ENCODE peak calls at places on chromosomes 2 and 18, in five cellular contexts. Q is PC-9; G is Panc1; D is CD8-positive, alpha-beta T cell; C is NB4. R is an unnamed sample.

GRCh38 chr2:10020001-10020400 is 23.3 kb upstream of the KLF11 start:
- DNase-seq in Q (no peak), G (no peak), D (no peak), C (no peak), R (no peak)

GRCh38 chr2:144004742-144005141 is 515.2 kb downstream of the ZEB2 start:
- DNase-seq in Q (no peak), G (no peak), D (no peak), C (no peak), R (no peak)

GRCh38 chr18:26442139-26442538 is 106.2 kb downstream of the KCTD1 start:
- DNase-seq in Q (no peak), G (no peak), D (no peak), C (no peak), R (no peak)

GRCh38 chr2:9757430-9758287 is 85.6 kb upstream of the TAF1B start:
- DNase-seq in Q (no peak), G (no peak), D (no peak), C (no peak), R (no peak)

GRCh38 chr2:185979546-185980071 is 241.0 kb downstream of the FSIP2 start:
- DNase-seq in Q (peak), G (no peak), D (no peak), C (no peak), R (peak)

GRCh38 chr18:79657342-79657996 is 22.1 kb upstream of the CTDP1 start:
- DNase-seq in Q (no peak), G (no peak), D (no peak), C (no peak), R (no peak)

GRCh38 chr2:68824831-68825230 is 46.4 kb downstream of the BMP10 start:
- DNase-seq in Q (no peak), G (no peak), D (no peak), C (no peak), R (no peak)

GRCh38 chr2:220959391-220959802 is 612.7 kb downstream of the EPHA4 start:
- DNase-seq in Q (no peak), G (no peak), D (no peak), C (no peak), R (no peak)

GRCh38 chr2:174722942-174723598 is 41.2 kb downstream of the CHRNA1 start:
- DNase-seq in Q (no peak), G (no peak), D (no peak), C (peak), R (no peak)

GRCh38 chr2:226813148-226813701 is 13.6 kb upstream of the IRS1 start:
- DNase-seq in Q (no peak), G (no peak), D (no peak), C (no peak), R (no peak)
- TF ChIP-seq CTCF in Q (peak), G (peak), D (no peak), C (no peak), R (no peak)

DNA sequence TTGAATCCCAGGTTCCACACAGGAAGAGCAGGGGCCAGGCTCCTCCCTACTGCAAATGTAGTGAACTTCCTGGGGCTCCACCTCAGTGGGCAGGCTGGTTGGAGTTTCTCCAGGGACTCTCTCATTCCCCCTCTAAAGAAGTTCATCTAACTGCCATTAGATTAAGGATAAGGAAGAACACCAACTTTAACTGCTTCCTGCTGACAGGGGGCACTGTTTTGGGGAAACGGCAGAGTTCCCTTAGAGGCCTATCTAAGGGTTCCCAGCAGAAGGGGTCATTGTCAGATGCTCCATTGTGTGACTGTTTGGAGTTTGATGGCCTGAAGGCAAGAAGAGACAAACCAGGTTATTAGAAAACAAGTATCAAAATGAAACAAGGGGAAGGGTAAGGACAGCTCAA is 2159.7 kb upstream of the PIK3C3 start:
- DNase-seq in Q (no peak), G (no peak), D (no peak), C (no peak), R (no peak)
- TF ChIP-seq CTCF in Q (no peak), G (peak), D (no peak), C (no peak), R (no peak)

GRCh38 chr2:14634885-14635871 is 2.7 kb downstream of the LRATD1 start:
- DNase-seq in Q (peak), G (no peak), D (no peak), C (no peak), R (peak)
- TF ChIP-seq CTCF in Q (no peak), G (no peak), D (no peak), C (no peak), R (no peak)

GRCh38 chr18:27544211-27544610 is 359.1 kb upstream of the CHST9 start:
- DNase-seq in Q (no peak), G (no peak), D (no peak), C (no peak), R (no peak)

GRCh38 chr18:27546991-27547390 is 361.9 kb upstream of the CHST9 start:
- DNase-seq in Q (no peak), G (no peak), D (no peak), C (no peak), R (no peak)

DNA sequence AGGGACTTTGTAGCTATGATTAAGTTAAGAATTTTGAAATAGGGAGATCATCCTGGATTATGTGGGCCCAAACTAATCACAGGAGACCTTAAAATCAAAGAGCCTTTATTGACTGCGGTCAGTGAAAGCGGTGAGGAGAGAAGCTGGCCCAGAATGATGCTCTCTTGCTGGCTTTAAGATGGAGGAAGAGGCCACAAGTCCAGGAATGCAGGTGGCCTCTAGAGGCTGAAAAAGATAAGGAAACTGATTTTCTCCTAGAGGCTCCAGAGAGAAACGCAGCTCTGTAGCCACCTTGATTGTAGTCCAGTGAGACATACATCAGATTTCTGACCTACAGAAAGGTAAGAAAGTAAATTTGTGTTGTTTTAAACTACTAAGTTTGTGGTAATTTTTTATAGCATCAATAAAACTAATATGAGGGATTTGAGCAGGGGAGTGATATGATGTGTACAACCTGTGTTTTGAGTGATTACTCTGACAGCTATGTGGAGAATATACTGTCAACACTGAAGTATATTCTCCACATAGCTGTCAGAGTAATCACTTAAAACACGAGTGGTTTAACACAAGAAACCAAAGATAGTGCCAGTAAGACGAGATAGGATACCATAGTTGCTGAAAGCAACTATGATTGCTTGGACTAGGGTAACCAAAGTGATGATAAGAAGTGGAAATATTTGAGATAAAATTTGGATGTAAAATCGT is 364.4 kb upstream of the CHST9 start:
- DNase-seq in Q (no peak), G (no peak), D (no peak), C (no peak), R (no peak)
- TF ChIP-seq CTCF in Q (no peak), G (no peak), D (no peak), C (no peak), R (no peak)

DNA sequence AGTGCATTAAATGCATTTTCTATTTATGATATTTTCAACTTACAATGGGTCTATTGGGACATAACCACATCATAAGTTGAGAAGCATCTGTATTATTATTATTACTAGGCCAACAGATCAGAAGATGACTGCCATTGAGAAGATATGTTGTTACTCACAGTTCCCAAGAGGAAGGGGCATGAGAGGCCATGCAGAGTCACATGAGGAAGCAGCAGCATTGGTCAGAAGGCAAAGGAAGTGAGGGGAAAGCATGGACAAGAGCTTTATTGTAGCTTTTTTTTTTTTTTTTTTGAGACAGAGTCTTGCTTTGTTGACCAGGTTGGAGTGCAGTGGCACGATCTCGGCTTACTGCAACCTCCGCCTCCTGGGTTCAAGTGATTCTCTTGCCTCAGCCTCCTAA is 66.2 kb upstream of the LCLAT1 start:
- DNase-seq in Q (no peak), G (no peak), D (no peak), C (no peak), R (no peak)
- TF ChIP-seq CTCF in Q (no peak), G (no peak), D (no peak), C (no peak), R (no peak)

GRCh38 chr2:140586379-140586778 is 1544.4 kb downstream of the LRP1B start:
- DNase-seq in Q (no peak), G (peak), D (no peak), C (peak), R (peak)
- TF ChIP-seq CTCF in Q (peak), G (peak), D (no peak), C (peak), R (peak)